ENCODE peak calls at places on chromosome 21, in five cellular contexts. M is K562, T is GM12878, B is IMR-90, F is SK-N-SH. X is an unnamed sample.

GRCh38 chr21:28781602-28782274 is 210.9 kb downstream of the LTN1 start:
- DNase-seq in M (peak), T (no peak), B (peak), F (peak), X (peak)

GRCh38 chr21:38531142-38531541 is 32.9 kb upstream of the ERG start:
- DNase-seq in M (no peak), T (no peak), B (no peak), F (no peak), X (no peak)

GRCh38 chr21:41141031-41141457 is 26.9 kb upstream of the BACE2 start:
- DNase-seq in M (no peak), T (no peak), B (peak), F (no peak), X (no peak)

GRCh38 chr21:39818557-39818956 is 48.7 kb upstream of the PCP4 start:
- DNase-seq in M (no peak), T (no peak), B (no peak), F (no peak), X (no peak)

GRCh38 chr21:41879190-41879998 is at the start of gene PRDM15:
- DNase-seq in M (peak), T (no peak), B (peak), F (peak), X (peak)

GRCh38 chr21:46603228-46603627 is 1.7 kb downstream of the S100B start:
- DNase-seq in M (peak), T (no peak), B (no peak), F (no peak), X (no peak)

GRCh38 chr21:45992311-45993209 is 11.0 kb downstream of the COL6A1 start:
- DNase-seq in M (no peak), T (no peak), B (no peak), F (no peak), X (no peak)

GRCh38 chr21:40714516-40714915 is 132.4 kb downstream of the DSCAM start:
- DNase-seq in M (no peak), T (no peak), B (no peak), F (no peak), X (no peak)

GRCh38 chr21:42532466-42533181 is 19.0 kb downstream of the SLC37A1 start:
- DNase-seq in M (no peak), T (no peak), B (peak), F (no peak), X (no peak)

GRCh38 chr21:46613391-46613790 is 8.5 kb upstream of the S100B start:
- DNase-seq in M (no peak), T (no peak), B (no peak), F (no peak), X (no peak)

GRCh38 chr21:26445440-26445839 is 127.6 kb downstream of the CYYR1 start:
- DNase-seq in M (no peak), T (no peak), B (peak), F (no peak), X (no peak)

GRCh38 chr21:41555053-41555452 is 47.1 kb upstream of the TMPRSS2 start:
- DNase-seq in M (no peak), T (no peak), B (no peak), F (no peak), X (no peak)

GRCh38 chr21:27532081-27532480 is 565.2 kb upstream of the ADAMTS5 start:
- DNase-seq in M (no peak), T (no peak), B (peak), F (no peak), X (peak)

GRCh38 chr21:34576043-34576466 is 38.9 kb downstream of the RCAN1 start:
- DNase-seq in M (no peak), T (no peak), B (peak), F (no peak), X (no peak)

GRCh38 chr21:35614412-35614901 is 445.9 kb downstream of the SETD4 start:
- DNase-seq in M (no peak), T (no peak), B (peak), F (no peak), X (no peak)

GRCh38 chr21:38178653-38179503 is 77.9 kb upstream of the KCNJ15 start:
- DNase-seq in M (no peak), T (no peak), B (no peak), F (no peak), X (no peak)

GRCh38 chr21:29671728-29672127 is 268.1 kb downstream of the GRIK1 start:
- DNase-seq in M (no peak), T (no peak), B (no peak), F (no peak), X (no peak)

GRCh38 chr21:46126321-46127238 is 28.7 kb downstream of the COL6A2 start:
- DNase-seq in M (no peak), T (no peak), B (no peak), F (peak), X (no peak)

GRCh38 chr21:38489283-38489677 is 9.0 kb downstream of the ERG start:
- DNase-seq in M (no peak), T (no peak), B (no peak), F (no peak), X (no peak)

GRCh38 chr21:39208624-39209333 is 25.5 kb upstream of the PSMG1 start:
- DNase-seq in M (peak), T (no peak), B (peak), F (no peak), X (no peak)

GRCh38 chr21:29499734-29500343 is 201.1 kb downstream of the BACH1 start:
- DNase-seq in M (peak), T (no peak), B (no peak), F (peak), X (peak)

GRCh38 chr21:38438476-38438893 is 59.8 kb downstream of the ERG start:
- DNase-seq in M (no peak), T (no peak), B (peak), F (no peak), X (no peak)

GRCh38 chr21:46095106-46095719 is 2.7 kb upstream of the COL6A2 start:
- DNase-seq in M (peak), T (no peak), B (no peak), F (no peak), X (no peak)

GRCh38 chr21:41766883-41767605 is at the start of gene RIPK4:
- DNase-seq in M (no peak), T (peak), B (peak), F (peak), X (peak)

GRCh38 chr21:27569831-27570230 is 602.9 kb upstream of the ADAMTS5 start:
- DNase-seq in M (no peak), T (no peak), B (no peak), F (no peak), X (no peak)

GRCh38 chr21:42353623-42354022 is 2.8 kb upstream of the TFF2 start:
- DNase-seq in M (no peak), T (no peak), B (no peak), F (no peak), X (no peak)

GRCh38 chr21:18443085-18443484 is 39.5 kb upstream of the TMPRSS15 start:
- DNase-seq in M (no peak), T (no peak), B (no peak), F (no peak), X (no peak)

GRCh38 chr21:33071878-33072306 is 2.0 kb downstream of the OLIG1 start:
- DNase-seq in M (no peak), T (no peak), B (peak), F (no peak), X (no peak)
- H3K4me3 ChIP-seq in M (no peak), T (peak), B (peak), F (no peak), X (no peak)

GRCh38 chr21:44517175-44517899 is 22.7 kb downstream of the KRTAP10-1 start:
- DNase-seq in M (peak), T (peak), B (peak), F (peak), X (peak)
- TF ChIP-seq MXI1 in M (no peak), T (no peak), B (no peak), F (peak), X (peak)

GRCh38 chr21:36699546-36700294 is 805 bp downstream of the SIM2 start:
- DNase-seq in M (no peak), T (no peak), B (no peak), F (peak), X (no peak)
- H3K4me3 ChIP-seq in M (no peak), T (no peak), B (peak), F (no peak), X (peak)

DNA sequence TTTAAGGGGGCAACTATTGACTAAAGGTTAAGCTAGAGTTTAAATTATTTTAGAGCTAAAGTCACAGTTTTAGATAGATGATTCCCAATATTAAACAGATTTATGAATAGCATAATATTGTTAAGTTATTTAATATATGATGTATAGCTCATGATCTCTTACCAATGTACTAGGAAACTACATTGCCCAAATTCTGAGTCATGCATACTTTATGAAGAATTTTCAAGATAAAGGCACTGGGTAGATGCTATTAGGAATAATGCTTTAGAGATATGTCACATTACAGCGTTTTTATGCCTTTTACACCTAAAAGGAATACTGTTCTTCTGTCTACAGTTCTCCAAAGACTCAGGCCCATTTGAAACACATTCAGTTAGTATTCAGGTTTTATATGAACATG is 215.1 kb downstream of the NCAM2 start:
- DNase-seq in M (no peak), T (no peak), B (peak), F (no peak), X (no peak)
- TF ChIP-seq MXI1 in M (no peak), T (no peak), B (no peak), F (no peak), X (no peak)

GRCh38 chr21:16007933-16008332 is 278.2 kb downstream of the USP25 start:
- DNase-seq in M (no peak), T (no peak), B (peak), F (no peak), X (no peak)

GRCh38 chr21:15999741-16000140 is 270.0 kb downstream of the USP25 start:
- DNase-seq in M (no peak), T (no peak), B (no peak), F (no peak), X (no peak)

GRCh38 chr21:16002872-16003466 is 273.2 kb downstream of the USP25 start:
- DNase-seq in M (no peak), T (no peak), B (peak), F (peak), X (no peak)

GRCh38 chr21:16004523-16004922 is 274.7 kb downstream of the USP25 start:
- DNase-seq in M (no peak), T (no peak), B (no peak), F (no peak), X (no peak)

GRCh38 chr21:16004121-16004520 is 274.3 kb downstream of the USP25 start:
- DNase-seq in M (no peak), T (no peak), B (peak), F (no peak), X (no peak)
- H3K4me3 ChIP-seq in M (no peak), T (no peak), B (no peak), F (no peak), X (no peak)

GRCh38 chr21:31034378-31034777 is 3.9 kb downstream of the KRTAP19-8 start:
- DNase-seq in M (no peak), T (no peak), B (no peak), F (no peak), X (no peak)

GRCh38 chr21:31030367-31031106 is 7.7 kb downstream of the KRTAP19-8 start:
- DNase-seq in M (no peak), T (peak), B (no peak), F (no peak), X (no peak)
- TF ChIP-seq MXI1 in M (no peak), T (no peak), B (no peak), F (no peak), X (no peak)